ENCODE peak calls at places on chromosomes 1 and 21, in ten cellular contexts. X is adipocyte; B is CD4-positive, CD25-positive, alpha-beta regulatory T cell; O is KG1; L is NCI-H2081; P is mesenchymal stem cell; K is SHP77; Z is T-helper 2 cell; C is stimulated activated naive CD4-positive, alpha-beta T cell; H is activated T-cell treated with anti-CD3 and anti-CD28 coated beads for 1 hour. F is an unnamed sample.

GRCh38 chr1:156073740-156074139 is 8.5 kb downstream of the MEX3A start:
- DNase-seq in Z (no peak), L (no peak), X (no peak), B (no peak), O (no peak), C (no peak), P (no peak), H (no peak), K (no peak), F (no peak)

GRCh38 chr1:30757196-30757949 is at the start of gene LAPTM5:
- DNase-seq in O (peak; percentile 49), Z (peak; percentile 31), K (no peak), P (no peak), L (no peak), C (peak; percentile 76), X (no peak), H (peak; percentile 43), B (peak; percentile 61), F (no peak)

GRCh38 chr1:96522927-96523326 is 198.7 kb upstream of the PTBP2 start:
- DNase-seq in Z (no peak), X (no peak), K (no peak), C (no peak), H (no peak), O (no peak), P (no peak), B (no peak), L (no peak), F (no peak)

GRCh38 chr1:208475951-208476824 is 232.0 kb upstream of the PLXNA2 start:
- DNase-seq in C (no peak), Z (no peak), B (no peak), P (peak; percentile 70), O (no peak), X (peak; percentile 28), L (no peak), H (no peak), K (peak; percentile 56), F (no peak)

GRCh38 chr1:31127266-31127665 is 61.7 kb upstream of the PUM1 start:
- DNase-seq in H (no peak), C (no peak), B (no peak), Z (no peak), P (peak; percentile 59), L (no peak), O (no peak), X (peak; percentile 72), K (no peak), F (no peak)

GRCh38 chr21:17003763-17004373 is 509.0 kb upstream of the CXADR start:
- DNase-seq in P (no peak), X (peak; percentile 56), O (no peak), H (no peak), C (no peak), L (no peak), Z (no peak), K (no peak), B (no peak), F (no peak)

GRCh38 chr1:43067856-43068751 is 104.0 kb downstream of the EBNA1BP2 start:
- DNase-seq in Z (no peak), K (no peak), L (no peak), P (no peak), H (peak; percentile 8), X (peak; percentile 35), O (no peak), C (peak; percentile 35), B (peak; percentile 9), F (no peak)

GRCh38 chr1:15347182-15347581 is 62.5 kb upstream of the EFHD2 start:
- DNase-seq in P (no peak), L (no peak), O (no peak), B (no peak), X (no peak), K (no peak), H (no peak), Z (no peak), C (no peak), F (no peak)

GRCh38 chr21:46210378-46211136 is 18.0 kb downstream of the LSS start:
- DNase-seq in H (no peak), K (no peak), C (no peak), B (no peak), Z (no peak), L (no peak), X (no peak), O (no peak), P (no peak), F (no peak)

GRCh38 chr1:206595581-206596318 is 16.5 kb downstream of the EIF2D start:
- DNase-seq in C (no peak), Z (no peak), L (no peak), O (no peak), H (no peak), P (no peak), K (no peak), X (no peak), B (no peak), F (no peak)

GRCh38 chr1:29236993-29237905 is 927 bp downstream of the PTPRU start:
- DNase-seq in L (no peak), X (peak; percentile 86), K (no peak), C (peak; percentile 45), P (peak; percentile 68), O (no peak), Z (no peak), H (no peak), B (no peak), F (no peak)

GRCh38 chr1:103084176-103084575 is 24.1 kb downstream of the COL11A1 start:
- DNase-seq in Z (no peak), B (no peak), C (no peak), K (no peak), L (no peak), X (no peak), H (no peak), O (no peak), P (no peak), F (no peak)

GRCh38 chr1:54540891-54541290 is 7.1 kb upstream of the ACOT11 start:
- DNase-seq in L (no peak), C (no peak), O (no peak), X (no peak), P (no peak), K (peak; percentile 14), Z (no peak), B (no peak), H (no peak), F (no peak)

GRCh38 chr1:95179205-95180001 is 54.6 kb upstream of the RWDD3 start:
- DNase-seq in B (no peak), Z (no peak), H (no peak), O (no peak), P (peak; percentile 4), X (no peak), K (no peak), L (no peak), C (no peak), F (no peak)

GRCh38 chr1:23422955-23423354 is 1.6 kb downstream of the TCEA3 start:
- DNase-seq in L (no peak), O (no peak), P (no peak), K (no peak), Z (no peak), H (no peak), C (peak; percentile 51), X (peak; percentile 10), B (peak; percentile 2), F (no peak)

GRCh38 chr1:156295391-156295947 is at the start of gene GLMP:
- DNase-seq in X (peak; percentile 87), K (peak; percentile 84), C (peak; percentile 63), Z (no peak), H (peak; percentile 41), P (peak; percentile 63), B (peak; percentile 69), O (peak; percentile 38), L (peak; percentile 55), F (no peak)

GRCh38 chr1:102550729-102551384 is 554.1 kb upstream of the OLFM3 start:
- DNase-seq in P (peak; percentile 27), Z (no peak), C (no peak), B (no peak), L (peak; percentile 4), H (no peak), K (peak; percentile 20), O (peak; percentile 6), X (peak; percentile 58), F (no peak)

GRCh38 chr1:42767510-42767924 is 468 bp downstream of the C1orf50 start:
- DNase-seq in Z (no peak), O (no peak), L (no peak), C (no peak), P (no peak), X (no peak), K (no peak), B (no peak), H (no peak), F (no peak)

GRCh38 chr1:78255378-78255777 is 209.6 kb downstream of the GIPC2 start:
- DNase-seq in H (no peak), O (no peak), Z (no peak), C (no peak), B (no peak), X (no peak), L (no peak), K (no peak), P (peak; percentile 59), F (no peak)

GRCh38 chr1:233061265-233061664 is 110.9 kb downstream of the NTPCR start:
- DNase-seq in C (no peak), H (no peak), O (no peak), P (no peak), B (no peak), X (no peak), Z (no peak), L (peak; percentile 28), K (no peak), F (no peak)

GRCh38 chr1:109904105-109904817 is 6.4 kb upstream of the CSF1 start:
- DNase-seq in X (no peak), B (no peak), O (no peak), P (no peak), C (no peak), K (no peak), H (no peak), L (no peak), Z (no peak), F (no peak)

GRCh38 chr1:175129997-175130648 is 62.5 kb downstream of the KIAA0040 start:
- DNase-seq in H (no peak), K (no peak), X (peak; percentile 26), Z (no peak), B (no peak), P (no peak), L (no peak), C (no peak), O (no peak), F (no peak)